ENCODE peak calls at places on chromosomes 11 and 22, in eight cellular contexts. V is PC-3, C is PC-9, A is A673, Z is ovary, H is A549, G is BE2C, N is left ventricle myocardium inferior. P is an unnamed sample.

GRCh38 chr22:40714514-40714966 is 35.3 kb downstream of the MCHR1 start:
- DNase-seq in V (peak; percentile 60), Z (peak; percentile 49), N (no peak), C (peak; percentile 62), G (no peak), H (peak; percentile 78), A (peak; percentile 54), P (no peak)

GRCh38 chr11:77201370-77201769 is 73.3 kb downstream of the MYO7A start:
- DNase-seq in V (no peak), H (no peak), Z (no peak), G (no peak), C (no peak), A (no peak), N (no peak), P (no peak)

GRCh38 chr11:131584694-131585592 is 214.5 kb downstream of the NTM start:
- DNase-seq in G (peak; percentile 9), N (peak; percentile 15), H (no peak), A (peak; percentile 27), C (no peak), V (no peak), Z (no peak), P (no peak)

GRCh38 chr11:44047931-44048431 is at the start of gene ACCSL:
- DNase-seq in V (no peak), Z (no peak), C (no peak), A (no peak), G (peak; percentile 33), N (no peak), H (no peak), P (no peak)

GRCh38 chr11:24531528-24531927 is 34.7 kb downstream of the LUZP2 start:
- DNase-seq in Z (no peak), C (no peak), V (no peak), G (no peak), A (no peak), H (no peak), N (no peak), P (no peak)

GRCh38 chr11:66906077-66906929 is 49.4 kb downstream of the LRFN4 start:
- DNase-seq in C (peak; percentile 39), Z (peak; percentile 51), V (peak; percentile 84), N (peak; percentile 18), G (no peak), H (peak; percentile 61), A (no peak), P (no peak)

GRCh38 chr11:88178211-88178610 is 3.0 kb upstream of the RAB38 start:
- DNase-seq in V (no peak), A (no peak), H (no peak), G (no peak), N (no peak), Z (no peak), C (no peak), P (peak; percentile 27)

GRCh38 chr22:48021946-48022345 is 1259.5 kb downstream of the TBC1D22A start:
- DNase-seq in V (no peak), H (no peak), G (no peak), Z (no peak), A (no peak), C (no peak), N (no peak), P (no peak)

GRCh38 chr11:123122341-123122740 is 60.4 kb upstream of the HSPA8 start:
- DNase-seq in N (no peak), C (no peak), A (peak; percentile 52), H (peak; percentile 50), Z (no peak), G (peak; percentile 56), V (no peak), P (peak; percentile 69)

GRCh38 chr11:13183094-13183825 is 94.3 kb upstream of the BMAL1 start:
- DNase-seq in Z (no peak), H (peak; percentile 53), A (peak; percentile 44), N (no peak), G (no peak), V (peak; percentile 66), C (peak; percentile 22), P (no peak)

GRCh38 chr22:45497746-45498145 is 4.9 kb upstream of the FBLN1 start:
- DNase-seq in H (no peak), C (no peak), A (no peak), N (no peak), V (no peak), Z (no peak), G (no peak), P (no peak)

GRCh38 chr22:26484360-26484706 is 656 bp downstream of the SRRD start:
- DNase-seq in Z (no peak), C (no peak), A (no peak), N (no peak), H (no peak), G (no peak), V (no peak), P (no peak)

GRCh38 chr11:34798985-34799384 is 117.2 kb downstream of the APIP start:
- DNase-seq in Z (no peak), A (no peak), G (no peak), N (no peak), V (no peak), H (no peak), C (no peak), P (no peak)

GRCh38 chr11:71249301-71249700 is 3.1 kb downstream of the SHANK2 start:
- DNase-seq in V (no peak), G (no peak), N (no peak), H (no peak), C (no peak), A (no peak), Z (no peak), P (no peak)

GRCh38 chr11:64802370-64803162 is 448 bp downstream of the MAP4K2 start:
- DNase-seq in N (peak; percentile 51), H (no peak), V (no peak), A (no peak), G (no peak), C (no peak), Z (no peak), P (peak; percentile 61)

GRCh38 chr11:64803846-64804345 is 882 bp upstream of the MAP4K2 start:
- DNase-seq in Z (no peak), C (no peak), A (no peak), N (no peak), G (no peak), H (no peak), V (no peak), P (peak; percentile 37)

GRCh38 chr11:64801591-64802369 is 1.2 kb downstream of the MAP4K2 start:
- DNase-seq in H (no peak), C (no peak), G (no peak), A (peak; percentile 44), V (no peak), N (no peak), Z (no peak), P (no peak)

GRCh38 chr11:64804346-64805210 is 1.6 kb upstream of the MAP4K2 start:
- DNase-seq in G (no peak), N (no peak), H (peak; percentile 49), C (no peak), V (no peak), Z (peak; percentile 53), A (no peak), P (no peak)

DNA sequence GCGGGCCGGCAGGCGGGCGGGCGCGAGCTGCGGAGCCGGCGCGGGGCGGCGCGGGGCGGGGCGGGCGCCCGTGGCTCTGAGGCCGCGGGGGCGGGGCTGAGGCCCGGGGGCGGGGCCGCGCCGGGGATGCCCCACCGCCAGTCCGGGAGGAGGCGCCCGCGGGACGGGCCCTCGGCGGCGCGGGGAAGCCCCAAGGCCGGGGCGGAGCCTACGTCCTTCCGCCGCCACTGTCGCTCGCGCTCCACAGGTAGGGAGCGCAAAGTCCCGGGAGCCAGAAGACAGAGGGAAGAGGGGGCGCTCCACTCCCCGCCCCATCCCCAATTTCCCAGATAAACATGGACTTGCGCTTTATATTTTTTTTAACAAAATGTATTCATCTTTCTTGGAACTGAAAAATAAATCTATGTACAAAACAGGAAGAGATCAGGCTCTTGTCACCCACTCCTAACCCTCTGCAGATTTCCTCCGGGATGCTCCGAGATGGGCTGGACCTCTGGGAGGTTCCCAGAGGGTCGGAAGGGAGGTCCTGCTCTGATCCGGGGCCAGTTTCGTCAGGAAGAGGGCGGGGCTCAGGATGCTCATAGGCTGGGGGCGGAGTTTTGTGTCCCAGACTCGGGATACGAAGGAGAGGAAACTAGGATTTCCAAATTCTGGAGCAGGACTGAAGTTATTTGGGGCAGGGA is at the start of gene MAP4K2:
- DNase-seq in N (peak; percentile 91), Z (peak; percentile 89), C (peak; percentile 93), V (peak; percentile 93), G (peak; percentile 85), H (peak; percentile 77), A (peak; percentile 94), P (peak; percentile 95)
- TF ChIP-seq CTCF in N (peak; percentile 38), Z (peak; percentile 41), C (peak; percentile 47), V (peak; percentile 46), G (no peak), H (peak; percentile 34), A (peak; percentile 45), P (peak; percentile 24)

DNA sequence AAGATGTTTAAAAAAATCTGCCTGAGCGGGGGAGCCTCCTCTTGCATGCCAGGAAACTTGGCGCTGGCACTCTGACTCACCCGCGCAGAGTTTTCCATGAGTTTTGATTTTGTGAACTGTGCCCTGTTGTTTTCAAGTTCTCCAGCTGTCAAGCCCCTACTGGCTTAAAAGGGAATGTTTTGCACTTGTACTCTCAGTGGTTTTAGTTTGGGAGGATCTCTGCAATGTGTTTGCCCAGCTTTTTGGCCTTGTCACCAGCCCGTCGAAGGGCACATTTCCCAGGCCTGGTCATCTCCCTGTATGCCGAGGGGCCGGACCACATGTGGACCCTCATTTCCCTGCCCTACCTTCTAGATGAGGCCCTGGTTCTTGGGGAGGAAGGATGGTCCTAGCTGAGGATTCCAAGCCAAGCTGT is 12.2 kb downstream of the MRGPRF start:
- DNase-seq in H (peak; percentile 63), C (peak; percentile 57), G (no peak), V (peak; percentile 63), A (peak; percentile 72), N (no peak), Z (peak; percentile 75), P (peak; percentile 75)
- TF ChIP-seq CTCF in H (no peak), C (peak; percentile 64), G (peak; percentile 58), V (peak; percentile 61), A (peak; percentile 50), N (peak; percentile 51), Z (peak; percentile 77), P (peak; percentile 35)

GRCh38 chr11:111917312-111917711 is 1.4 kb upstream of the C11orf52 start:
- DNase-seq in C (no peak), V (no peak), H (no peak), N (no peak), A (no peak), Z (no peak), G (no peak), P (no peak)
- TF ChIP-seq CTCF in C (no peak), V (no peak), H (no peak), N (no peak), A (no peak), Z (no peak), G (no peak), P (no peak)

DNA sequence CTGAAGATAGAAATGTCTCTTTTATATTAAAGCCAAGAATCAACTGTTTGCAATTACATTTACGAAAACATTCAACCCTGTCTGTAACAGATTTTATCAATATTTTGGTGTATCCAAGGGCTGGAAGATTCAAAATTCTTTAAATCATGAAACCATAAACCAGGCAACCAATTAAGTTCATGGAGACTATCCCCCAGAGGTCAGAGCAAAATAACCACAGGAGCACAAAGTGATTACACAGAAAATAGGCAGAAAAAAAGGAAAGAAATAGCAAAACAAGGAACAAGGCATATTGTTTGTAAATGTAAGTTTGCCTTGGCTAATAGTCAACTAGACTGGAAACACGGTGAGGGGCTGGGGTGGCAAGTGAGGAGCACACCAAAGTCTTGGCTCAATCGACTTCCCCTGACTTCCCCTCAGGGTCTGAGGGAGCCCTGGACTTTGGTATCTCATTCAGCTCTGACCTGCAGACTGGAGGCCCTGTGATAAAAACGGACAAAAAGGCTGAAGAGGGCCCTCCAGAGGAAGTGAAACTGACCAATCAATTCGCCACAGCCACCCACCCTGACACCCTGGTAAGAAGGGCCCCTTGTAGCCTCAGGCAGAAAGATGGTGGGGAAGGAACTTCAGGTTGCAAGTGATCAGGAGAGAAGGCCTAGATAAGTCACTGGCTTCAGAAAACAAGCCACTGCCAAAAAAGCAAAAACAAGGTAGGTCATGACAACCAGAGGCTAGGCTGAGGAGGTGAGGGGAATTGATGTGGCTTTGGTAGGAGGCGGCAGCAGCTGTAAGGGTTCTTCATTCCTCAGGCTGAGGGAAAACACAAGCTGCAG is 1.9 kb downstream of the SIK3 start:
- DNase-seq in N (no peak), A (peak; percentile 28), G (peak; percentile 15), V (no peak), Z (no peak), C (no peak), H (peak; percentile 56), P (no peak)
- TF ChIP-seq CTCF in N (no peak), A (no peak), G (peak; percentile 16), V (peak; percentile 30), Z (no peak), C (no peak), H (no peak), P (no peak)